ENCODE peak calls at places on chromosomes 11 and 22, in six cellular contexts. B is dorsolateral prefrontal cortex, S is tibial nerve, U is GM23248, P is upper lobe of right lung, L is colonic mucosa. D is an unnamed sample.

GRCh38 chr22:20316217-20316843 is 3.5 kb downstream of the DGCR6L start:
- DNase-seq in B (no peak), S (peak), U (no peak), P (peak), L (no peak), D (no peak)

GRCh38 chr11:97880209-97880608 is 1140.5 kb upstream of the CNTN5 start:
- DNase-seq in B (no peak), S (no peak), U (no peak), P (no peak), L (no peak), D (no peak)

GRCh38 chr11:66920978-66921784 is 37.0 kb downstream of the PC start:
- DNase-seq in B (no peak), S (no peak), U (no peak), P (no peak), L (no peak), D (no peak)

GRCh38 chr11:33670250-33671011 is 30.2 kb downstream of the C11orf91 start:
- DNase-seq in B (no peak), S (no peak), U (peak), P (no peak), L (no peak), D (no peak)

GRCh38 chr11:82750643-82751139 is 17.0 kb upstream of the FAM181B start:
- DNase-seq in B (no peak), S (no peak), U (no peak), P (no peak), L (no peak), D (no peak)

GRCh38 chr22:49607821-49608220 is 219.9 kb downstream of the BRD1 start:
- DNase-seq in B (no peak), S (no peak), U (no peak), P (no peak), L (no peak), D (peak)

GRCh38 chr22:38135133-38135706 is 24.7 kb upstream of the BAIAP2L2 start:
- DNase-seq in B (peak), S (no peak), U (peak), P (peak), L (no peak), D (peak)

GRCh38 chr11:79439893-79440450 is 858 bp downstream of the TENM4 start:
- DNase-seq in B (peak), S (peak), U (no peak), P (peak), L (peak), D (peak)

GRCh38 chr11:11916981-11917399 is 75.2 kb downstream of the USP47 start:
- DNase-seq in B (no peak), S (no peak), U (peak), P (no peak), L (no peak), D (no peak)

GRCh38 chr11:113531575-113532451 is 56.6 kb upstream of the DRD2 start:
- DNase-seq in B (no peak), S (no peak), U (peak), P (no peak), L (no peak), D (no peak)

GRCh38 chr11:72146625-72147024 is 11.1 kb downstream of the FOLR3 start:
- DNase-seq in B (no peak), S (no peak), U (no peak), P (no peak), L (no peak), D (no peak)

GRCh38 chr11:10538924-10539323 is 2.1 kb downstream of the RNF141 start:
- DNase-seq in B (no peak), S (no peak), U (peak), P (no peak), L (no peak), D (no peak)

GRCh38 chr22:22882033-22882717 is 5.4 kb upstream of the IGLL5 start:
- DNase-seq in B (no peak), S (no peak), U (peak), P (no peak), L (peak), D (peak)

GRCh38 chr11:117600976-117601708 is 195.9 kb downstream of the DSCAML1 start:
- DNase-seq in B (peak), S (no peak), U (no peak), P (no peak), L (no peak), D (no peak)

GRCh38 chr11:98728421-98728820 is 292.3 kb upstream of the CNTN5 start:
- DNase-seq in B (no peak), S (no peak), U (no peak), P (no peak), L (no peak), D (no peak)

GRCh38 chr22:48186121-48186790 is 1423.8 kb downstream of the TBC1D22A start:
- DNase-seq in B (no peak), S (no peak), U (no peak), P (no peak), L (no peak), D (no peak)

GRCh38 chr11:111604392-111605009 is 2.3 kb downstream of the SIK2 start:
- DNase-seq in B (no peak), S (peak), U (peak), P (no peak), L (no peak), D (no peak)

GRCh38 chr22:50083462-50084081 is 1.7 kb downstream of the MLC1 start:
- DNase-seq in B (no peak), S (no peak), U (no peak), P (no peak), L (no peak), D (no peak)

GRCh38 chr11:486189-486588 is 20.9 kb downstream of the RNH1 start:
- DNase-seq in B (no peak), S (no peak), U (no peak), P (no peak), L (no peak), D (no peak)

GRCh38 chr11:124195419-124195734 is 12.2 kb downstream of the OR10D3 start:
- DNase-seq in B (no peak), S (no peak), U (no peak), P (no peak), L (no peak), D (no peak)

GRCh38 chr11:64514596-64514995 is 76.4 kb upstream of the SLC22A12 start:
- DNase-seq in B (no peak), S (no peak), U (no peak), P (no peak), L (no peak), D (no peak)

GRCh38 chr22:26835929-26836528 is 178.6 kb downstream of the MIAT start:
- DNase-seq in B (no peak), S (peak), U (peak), P (no peak), L (peak), D (no peak)

GRCh38 chr11:118552341-118552740 is 13.4 kb downstream of the IFT46 start:
- DNase-seq in B (no peak), S (no peak), U (no peak), P (no peak), L (no peak), D (no peak)

GRCh38 chr11:60164550-60165075 is 18.3 kb downstream of the MS4A6A start:
- DNase-seq in B (no peak), S (no peak), U (no peak), P (no peak), L (no peak), D (no peak)

GRCh38 chr11:58573451-58574104 is 2.1 kb downstream of the LPXN start:
- DNase-seq in B (no peak), S (peak), U (peak), P (no peak), L (peak), D (peak)

GRCh38 chr11:45511566-45511965 is 153.9 kb downstream of the CHST1 start:
- DNase-seq in B (no peak), S (no peak), U (no peak), P (no peak), L (no peak), D (no peak)

GRCh38 chr22:29817724-29818123 is 20.4 kb downstream of the ASCC2 start:
- DNase-seq in B (no peak), S (no peak), U (no peak), P (no peak), L (no peak), D (no peak)

GRCh38 chr22:49763138-49763537 is 64.5 kb downstream of the BRD1 start:
- DNase-seq in B (no peak), S (no peak), U (no peak), P (no peak), L (no peak), D (no peak)

GRCh38 chr11:39037611-39038010 is 2421.8 kb downstream of the LRRC4C start:
- DNase-seq in B (no peak), S (no peak), U (no peak), P (no peak), L (no peak), D (no peak)

GRCh38 chr11:26331911-26332571 is at the start of gene ANO3:
- DNase-seq in B (peak), S (peak), U (peak), P (peak), L (peak), D (peak)

GRCh38 chr11:91248199-91248807 is 976.3 kb upstream of the FAT3 start:
- DNase-seq in B (no peak), S (peak), U (peak), P (no peak), L (peak), D (no peak)

GRCh38 chr11:27904358-27905055 is 203.4 kb downstream of the KIF18A start:
- DNase-seq in B (no peak), S (no peak), U (peak), P (no peak), L (no peak), D (no peak)

GRCh38 chr11:62786318-62787004 is 741 bp upstream of the TMEM179B start:
- DNase-seq in B (peak), S (peak), U (peak), P (peak), L (peak), D (peak)

GRCh38 chr11:118859995-118860394 is 23.7 kb upstream of the CXCR5 start:
- DNase-seq in B (no peak), S (no peak), U (no peak), P (no peak), L (no peak), D (no peak)

GRCh38 chr11:71931245-71931602 is 2.4 kb downstream of the RNF121 start:
- DNase-seq in B (no peak), S (no peak), U (peak), P (no peak), L (no peak), D (no peak)

GRCh38 chr22:24878969-24879368 is 67.5 kb downstream of the LHFPL7 start:
- DNase-seq in B (no peak), S (no peak), U (no peak), P (no peak), L (no peak), D (no peak)

GRCh38 chr11:32874144-32874543 is 18.5 kb upstream of the QSER1 start:
- DNase-seq in B (no peak), S (no peak), U (no peak), P (no peak), L (no peak), D (no peak)

GRCh38 chr11:41414771-41415440 is 44.5 kb downstream of the LRRC4C start:
- DNase-seq in B (no peak), S (no peak), U (no peak), P (no peak), L (no peak), D (no peak)

DNA sequence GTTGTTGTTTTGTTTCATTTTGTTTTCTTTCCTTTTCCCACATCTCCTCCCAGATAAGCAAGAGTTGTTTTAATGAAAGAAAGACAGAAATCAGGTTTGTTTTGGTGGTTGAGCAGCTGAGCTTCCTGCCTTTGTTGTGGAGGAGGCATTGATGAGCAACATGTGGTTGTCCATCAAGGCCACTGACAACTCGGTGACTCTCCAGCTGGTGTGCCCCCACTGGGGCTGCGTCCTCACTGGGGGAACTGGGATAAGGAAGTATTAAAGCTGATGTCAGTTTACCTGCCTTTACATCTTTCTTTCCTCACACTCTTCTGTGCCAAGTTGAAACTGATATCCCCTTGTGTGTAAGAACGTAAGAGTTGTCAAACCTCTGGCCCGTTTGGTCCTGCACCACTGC is 5.9 kb downstream of the VPS26B start:
- DNase-seq in B (no peak), S (no peak), U (no peak), P (no peak), L (no peak), D (no peak)
- H3K4me3 ChIP-seq in B (no peak), S (no peak), U (no peak), P (no peak), L (no peak), D (no peak)

GRCh38 chr22:44620129-44620840 is 81.7 kb upstream of the PRR5 start:
- DNase-seq in B (peak), S (peak), U (peak), P (no peak), L (peak), D (peak)
- H3K27ac ChIP-seq in B (no peak), S (no peak), U (no peak), P (no peak), L (no peak), D (no peak)

DNA sequence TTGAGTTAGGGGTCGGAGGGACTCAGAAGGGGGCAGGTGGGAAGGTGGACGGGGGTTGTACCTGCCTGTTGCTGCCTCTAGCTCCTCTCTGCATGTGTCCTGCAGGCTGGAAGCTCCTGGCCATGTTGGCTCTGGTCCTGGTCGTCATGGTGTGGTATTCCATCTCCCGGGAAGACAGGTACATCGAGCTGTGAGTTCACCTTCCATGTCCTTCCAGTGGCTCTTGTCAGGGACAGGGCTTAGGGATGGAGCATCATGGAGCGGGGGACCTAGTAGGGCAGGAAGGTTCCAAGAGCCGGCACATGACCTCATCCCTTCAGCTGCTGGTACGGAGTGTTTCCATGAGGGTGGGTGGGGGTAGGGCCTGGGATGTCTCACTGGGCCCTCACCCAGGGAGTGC is 50.9 kb downstream of the ST3GAL4 start:
- DNase-seq in B (no peak), S (no peak), U (no peak), P (no peak), L (no peak), D (no peak)
- H3K4me3 ChIP-seq in B (no peak), S (no peak), U (no peak), P (no peak), L (peak), D (no peak)

GRCh38 chr22:46547179-46547882 is 9.9 kb upstream of the CELSR1 start:
- DNase-seq in B (no peak), S (no peak), U (peak), P (no peak), L (no peak), D (peak)

GRCh38 chr22:46542011-46542985 is 4.9 kb upstream of the CELSR1 start:
- DNase-seq in B (peak), S (peak), U (peak), P (peak), L (peak), D (peak)

GRCh38 chr22:46546466-46547178 is 9.2 kb upstream of the CELSR1 start:
- DNase-seq in B (no peak), S (no peak), U (peak), P (peak), L (no peak), D (no peak)

GRCh38 chr22:46547883-46548244 is 10.4 kb upstream of the CELSR1 start:
- DNase-seq in B (no peak), S (peak), U (peak), P (no peak), L (no peak), D (peak)

DNA sequence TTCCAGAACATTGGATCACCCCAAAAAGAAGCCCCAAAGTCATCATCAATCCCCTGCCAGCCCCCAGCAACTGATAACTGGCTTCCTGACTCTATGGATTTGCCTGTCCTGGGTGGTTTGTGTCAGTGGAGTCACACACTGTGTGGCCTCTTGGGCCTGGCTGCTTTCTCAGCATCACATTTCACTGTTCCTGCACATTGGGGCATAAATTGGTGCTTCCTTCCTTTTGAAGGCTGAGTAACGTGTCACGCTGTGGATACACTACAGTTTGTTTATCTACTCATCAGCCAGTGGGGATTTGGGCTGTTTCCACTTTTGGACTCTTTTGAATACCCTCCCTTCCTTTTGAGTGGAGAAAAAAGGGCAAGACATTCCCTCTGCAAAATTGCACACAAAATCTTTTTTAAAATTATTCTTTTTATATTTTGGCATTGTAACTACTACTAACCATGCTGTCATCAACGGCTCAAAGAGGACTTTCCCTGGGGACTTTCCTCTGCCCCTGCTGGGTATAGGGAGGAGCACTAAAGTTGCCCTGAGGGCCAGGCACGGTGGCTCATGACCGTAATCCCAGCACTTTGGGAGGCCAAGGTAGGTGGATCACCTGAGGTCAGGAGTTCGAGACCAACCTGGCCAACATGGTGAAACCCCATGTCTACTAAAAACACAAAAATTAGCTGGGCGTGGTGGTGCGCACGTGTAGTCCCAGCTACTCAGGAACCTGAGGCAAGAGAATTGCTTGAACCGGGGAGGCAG is 7.8 kb upstream of the CELSR1 start:
- DNase-seq in B (no peak), S (no peak), U (peak), P (no peak), L (no peak), D (no peak)
- H3K27ac ChIP-seq in B (no peak), S (no peak), U (no peak), P (no peak), L (no peak), D (no peak)

DNA sequence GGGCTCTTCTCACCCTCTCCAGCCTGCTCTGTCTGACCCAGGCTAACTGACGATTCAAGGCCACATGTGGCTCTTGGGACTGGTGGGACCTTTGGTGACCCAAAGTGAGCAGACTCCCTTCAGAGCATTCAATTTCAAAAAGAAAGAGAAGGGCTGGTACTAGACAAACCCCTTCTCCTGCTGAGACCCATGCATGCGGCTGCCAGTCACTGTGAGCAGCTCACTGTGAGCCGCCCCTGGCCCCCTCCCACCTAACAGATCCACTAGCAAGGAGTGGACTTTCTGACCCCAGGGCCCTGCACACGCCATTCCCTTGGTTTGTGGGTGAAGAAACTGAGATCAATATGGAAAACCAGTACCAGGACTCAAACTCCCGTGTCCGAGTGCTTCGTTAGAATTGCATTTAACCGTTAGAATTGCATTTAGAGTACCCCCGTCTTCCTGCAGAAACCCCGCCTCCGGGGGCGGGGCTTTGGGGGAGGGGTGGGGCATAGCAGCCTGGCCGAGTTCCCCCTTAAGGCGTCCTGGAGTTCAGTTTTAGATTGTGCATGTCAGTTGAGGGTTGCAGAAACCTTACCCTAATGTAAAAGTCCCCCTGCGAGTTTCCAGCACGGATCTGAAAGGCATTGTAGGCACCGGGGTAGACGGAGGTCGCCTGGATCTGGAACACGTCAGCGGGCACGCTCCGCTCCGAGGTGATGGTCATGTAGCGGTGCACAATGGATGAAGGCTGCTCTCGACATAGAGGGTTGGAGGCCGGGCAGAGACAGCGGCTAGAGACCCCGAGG is 5.1 kb downstream of the EFEMP2 start:
- DNase-seq in B (no peak), S (no peak), U (no peak), P (no peak), L (no peak), D (no peak)
- H3K4me3 ChIP-seq in B (no peak), S (no peak), U (no peak), P (no peak), L (no peak), D (no peak)

GRCh38 chr22:45743687-45744086 is 72.1 kb downstream of the ATXN10 start:
- DNase-seq in B (no peak), S (no peak), U (peak), P (no peak), L (no peak), D (no peak)
- H3K27ac ChIP-seq in B (no peak), S (no peak), U (peak), P (peak), L (no peak), D (peak)

DNA sequence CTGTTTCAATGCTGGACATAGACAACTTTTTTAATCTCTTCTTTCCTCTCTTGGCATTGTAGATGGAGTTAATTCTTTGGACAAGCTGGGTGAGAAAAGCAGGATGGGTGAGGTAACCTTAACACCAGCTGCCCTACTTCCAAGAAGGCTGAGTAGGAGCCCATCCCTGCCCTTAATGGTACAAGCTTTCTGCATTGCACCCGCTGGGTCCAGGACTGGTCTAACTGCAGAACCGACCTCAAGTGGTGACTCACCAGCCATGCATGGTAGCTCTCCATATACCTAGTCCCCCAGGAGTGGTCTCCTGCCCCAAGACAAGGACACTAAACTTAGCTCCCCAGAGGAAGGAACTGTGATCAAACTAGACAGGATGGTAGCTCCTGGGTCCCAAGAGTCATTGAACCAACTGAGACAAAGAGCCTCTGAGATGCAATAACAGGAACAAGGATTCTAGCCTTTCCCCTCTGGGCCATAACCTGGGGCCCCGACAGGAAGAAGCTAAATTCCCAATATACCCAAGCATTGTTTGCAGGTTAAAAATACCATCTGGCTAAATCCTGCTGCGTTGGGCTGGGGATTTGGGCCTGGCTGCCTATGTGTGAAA is 32.1 kb downstream of the RPL27A start:
- DNase-seq in B (no peak), S (no peak), U (no peak), P (no peak), L (no peak), D (no peak)
- H3K4me3 ChIP-seq in B (no peak), S (no peak), U (no peak), P (no peak), L (no peak), D (no peak)